ENCODE peak calls at places on chromosomes 4 and X, in four cellular contexts. A is RWPE2, I is ovary, O is IMR-90. S is an unnamed sample. For H3K27me3, the result is how much of the 10 kb centered on the place peaks cover.

GRCh38 chr4:150934022-150934421 is 81.1 kb downstream of the LRBA start:
- DNase-seq in A (no peak), O (no peak), I (no peak), S (no peak)

GRCh38 chr4:175309041-175309440 is 390.9 kb downstream of the ADAM29 start:
- DNase-seq in I (no peak), O (peak), A (no peak), S (no peak)

GRCh38 chr4:145248502-145248901 is 68.1 kb upstream of the OTUD4 start:
- DNase-seq in I (no peak), O (no peak), A (no peak), S (no peak)

GRCh38 chrX:46279925-46280313 is 265.3 kb downstream of the ZNF674 start:
- DNase-seq in O (peak), A (no peak), I (no peak), S (no peak)

GRCh38 chr4:100311181-100311580 is 120.9 kb upstream of the DDIT4L start:
- DNase-seq in A (no peak), I (no peak), O (no peak), S (no peak)

GRCh38 chr4:8843597-8843996 is 28.0 kb downstream of the HMX1 start:
- DNase-seq in A (no peak), I (no peak), O (no peak), S (no peak)

GRCh38 chr4:105145913-105146285 is 777 bp upstream of the TET2 start:
- DNase-seq in A (no peak), I (no peak), O (no peak), S (no peak)

GRCh38 chr4:120886183-120886582 is 36.3 kb downstream of the PRDM5 start:
- DNase-seq in O (no peak), I (no peak), A (no peak), S (no peak)

GRCh38 chrX:150515801-150516200 is 52.6 kb upstream of the MTM1 start:
- DNase-seq in O (no peak), I (no peak), A (no peak), S (no peak)

GRCh38 chrX:37454537-37455285 is 105.5 kb downstream of the PRRG1 start:
- DNase-seq in O (peak), A (no peak), I (no peak), S (no peak)

GRCh38 chr4:32775049-32775448 is 2054.9 kb downstream of the PCDH7 start:
- DNase-seq in A (no peak), I (no peak), O (no peak), S (no peak)
- TF ChIP-seq CTCF in A (peak), I (no peak), O (no peak), S (no peak)

GRCh38 chrX:125678258-125678657 is 358.6 kb downstream of the TEX13C start:
- DNase-seq in I (no peak), O (no peak), A (no peak), S (no peak)

DNA sequence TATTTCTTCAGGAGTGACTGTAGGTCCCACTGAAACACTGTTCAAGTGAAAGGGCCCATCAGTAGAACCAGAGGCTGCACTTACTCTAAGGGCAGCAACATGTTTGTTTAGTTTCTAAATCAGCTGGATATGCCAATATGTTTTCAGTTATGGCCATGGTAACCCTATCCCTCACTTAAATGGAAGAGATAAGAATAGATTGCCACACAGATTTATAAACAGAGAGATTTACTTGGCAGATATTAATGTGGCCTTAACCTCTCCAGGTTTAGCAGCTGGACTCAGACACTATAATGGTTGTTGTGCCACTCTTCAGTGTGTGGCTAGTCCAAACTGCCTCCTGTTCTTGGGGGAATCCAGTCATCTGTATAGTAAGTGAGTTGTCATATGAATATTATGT is 354.1 kb downstream of the TEX13C start:
- DNase-seq in I (no peak), A (no peak), O (no peak), S (no peak)
- H3K27me3 ChIP-seq in I (under half), A (under half), O (under half), S (under half)

GRCh38 chr4:82839624-82840023 is 41.0 kb upstream of the SCD5 start:
- DNase-seq in O (peak), A (no peak), I (no peak), S (no peak)

DNA sequence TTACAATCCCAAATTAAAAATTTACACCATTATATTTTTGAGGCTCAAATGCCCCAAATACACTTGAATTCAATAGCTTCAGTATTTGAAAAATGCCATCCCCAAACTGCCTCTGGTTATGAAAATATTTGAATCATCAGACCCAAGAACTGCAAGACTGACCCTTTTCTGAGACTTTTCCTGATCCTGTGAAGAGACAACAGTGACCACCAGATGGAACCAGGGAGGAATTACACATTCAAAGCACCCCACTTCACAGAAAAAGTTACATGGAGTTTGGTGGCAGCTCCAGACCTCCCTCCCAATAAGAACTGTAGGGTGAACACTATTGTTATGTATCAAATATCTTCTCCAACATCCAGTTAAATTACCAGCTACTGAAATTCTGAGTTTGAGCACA is 44.0 kb upstream of the SCD5 start:
- DNase-seq in I (no peak), A (no peak), O (peak), S (no peak)
- TF ChIP-seq CTCF in I (peak), A (peak), O (peak), S (peak)

GRCh38 chrX:30308263-30309138 is 689 bp downstream of the NR0B1 start:
- DNase-seq in A (no peak), I (peak), O (no peak), S (no peak)
- H3K27me3 ChIP-seq in A (under half), I (under half), O (under half), S (under half)

GRCh38 chrX:48496660-48497059 is 12.1 kb upstream of the PORCN start:
- DNase-seq in A (no peak), O (peak), I (no peak), S (no peak)

GRCh38 chrX:48491809-48492208 is 15.8 kb downstream of the FTSJ1 start:
- DNase-seq in O (no peak), I (no peak), A (no peak), S (no peak)

GRCh38 chrX:48490661-48491060 is 14.7 kb downstream of the FTSJ1 start:
- DNase-seq in O (no peak), A (no peak), I (no peak), S (no peak)

GRCh38 chrX:48492293-48492910 is 16.4 kb upstream of the PORCN start:
- DNase-seq in O (peak), A (no peak), I (no peak), S (no peak)

GRCh38 chrX:48493890-48494364 is 14.9 kb upstream of the PORCN start:
- DNase-seq in A (no peak), O (peak), I (no peak), S (no peak)
- TF ChIP-seq CTCF in A (peak), O (peak), I (no peak), S (peak)

GRCh38 chr4:133152330-133152791 is 3.3 kb downstream of the PCDH10 start:
- DNase-seq in I (no peak), O (no peak), A (no peak), S (no peak)
- H3K27me3 ChIP-seq in I (under half), O (under half), A (half or more), S (under half)